ENCODE peak calls at places on chromosomes 11 and 22, in eight cellular contexts. One of them, this sample, is unnamed.

GRCh38 chr22:44330727-44331660 is 18.2 kb upstream of the SHISAL1 start:
- DNase-seq in upper lobe of right lung: no peak
- DNase-seq in heart right ventricle: no peak
- DNase-seq in Caco-2: no peak
- DNase-seq in HAP-1: no peak
- DNase-seq in lower lobe of right lung: no peak
- DNase-seq in right cardiac atrium: no peak
- DNase-seq in colonic mucosa: no peak
- DNase-seq in this sample: no peak

GRCh38 chr11:64095286-64095825 is 59.6 kb downstream of the FLRT1 start:
- DNase-seq in upper lobe of right lung: no peak
- DNase-seq in heart right ventricle: no peak
- DNase-seq in Caco-2: no peak
- DNase-seq in HAP-1: no peak
- DNase-seq in lower lobe of right lung: no peak
- DNase-seq in right cardiac atrium: no peak
- DNase-seq in colonic mucosa: no peak
- DNase-seq in this sample: no peak

GRCh38 chr11:66614073-66614472 is 2.4 kb upstream of the RBM14 start:
- DNase-seq in upper lobe of right lung: no peak
- DNase-seq in heart right ventricle: no peak
- DNase-seq in Caco-2: no peak
- DNase-seq in HAP-1: no peak
- DNase-seq in lower lobe of right lung: no peak
- DNase-seq in right cardiac atrium: no peak
- DNase-seq in colonic mucosa: no peak
- DNase-seq in this sample: no peak

GRCh38 chr11:44033856-44034255 is 13.9 kb upstream of the ACCSL start:
- DNase-seq in upper lobe of right lung: no peak
- DNase-seq in heart right ventricle: no peak
- DNase-seq in Caco-2: no peak
- DNase-seq in HAP-1: no peak
- DNase-seq in lower lobe of right lung: no peak
- DNase-seq in right cardiac atrium: no peak
- DNase-seq in colonic mucosa: no peak
- DNase-seq in this sample: no peak

GRCh38 chr11:34264266-34265110 is 93.3 kb downstream of the ABTB2 start:
- DNase-seq in upper lobe of right lung: no peak
- DNase-seq in heart right ventricle: no peak
- DNase-seq in Caco-2: no peak
- DNase-seq in HAP-1: no peak
- DNase-seq in lower lobe of right lung: no peak
- DNase-seq in right cardiac atrium: no peak
- DNase-seq in colonic mucosa: no peak
- DNase-seq in this sample: no peak

GRCh38 chr22:34972498-34972897 is 93.5 kb upstream of the ISX start:
- DNase-seq in upper lobe of right lung: no peak
- DNase-seq in heart right ventricle: no peak
- DNase-seq in Caco-2: no peak
- DNase-seq in HAP-1: no peak
- DNase-seq in lower lobe of right lung: no peak
- DNase-seq in right cardiac atrium: no peak
- DNase-seq in colonic mucosa: no peak
- DNase-seq in this sample: no peak

GRCh38 chr22:24550028-24550901 is 4.7 kb downstream of the GUCD1 start:
- DNase-seq in upper lobe of right lung: no peak
- DNase-seq in heart right ventricle: no peak
- DNase-seq in Caco-2: peak; percentile 72
- DNase-seq in HAP-1: no peak
- DNase-seq in lower lobe of right lung: no peak
- DNase-seq in right cardiac atrium: no peak
- DNase-seq in colonic mucosa: peak; percentile 76
- DNase-seq in this sample: no peak

GRCh38 chr11:101860694-101861371 is 54.0 kb upstream of the CEP126 start:
- DNase-seq in upper lobe of right lung: peak; percentile 56
- DNase-seq in heart right ventricle: no peak
- DNase-seq in Caco-2: peak; percentile 73
- DNase-seq in HAP-1: peak; percentile 57
- DNase-seq in lower lobe of right lung: no peak
- DNase-seq in right cardiac atrium: peak; percentile 52
- DNase-seq in colonic mucosa: peak; percentile 44
- DNase-seq in this sample: no peak

GRCh38 chr11:2760196-2760871 is 60.5 kb upstream of the KCNQ1OT1 start:
- DNase-seq in upper lobe of right lung: peak; percentile 59
- DNase-seq in heart right ventricle: no peak
- DNase-seq in Caco-2: peak; percentile 15
- DNase-seq in HAP-1: no peak
- DNase-seq in lower lobe of right lung: peak; percentile 35
- DNase-seq in right cardiac atrium: no peak
- DNase-seq in colonic mucosa: peak; percentile 5
- DNase-seq in this sample: peak; percentile 21

GRCh38 chr11:107018274-107018901 is at the start of gene GUCY1A2:
- DNase-seq in upper lobe of right lung: no peak
- DNase-seq in heart right ventricle: peak; percentile 28
- DNase-seq in Caco-2: no peak
- DNase-seq in HAP-1: no peak
- DNase-seq in lower lobe of right lung: peak; percentile 42
- DNase-seq in right cardiac atrium: peak; percentile 69
- DNase-seq in colonic mucosa: no peak
- DNase-seq in this sample: peak; percentile 34

GRCh38 chr22:37443086-37443485 is 15.8 kb upstream of the ELFN2 start:
- DNase-seq in upper lobe of right lung: no peak
- DNase-seq in heart right ventricle: no peak
- DNase-seq in Caco-2: no peak
- DNase-seq in HAP-1: no peak
- DNase-seq in lower lobe of right lung: no peak
- DNase-seq in right cardiac atrium: no peak
- DNase-seq in colonic mucosa: no peak
- DNase-seq in this sample: peak; percentile 28

GRCh38 chr11:117192401-117192875 is 6.7 kb upstream of the TAGLN start:
- DNase-seq in upper lobe of right lung: no peak
- DNase-seq in heart right ventricle: no peak
- DNase-seq in Caco-2: no peak
- DNase-seq in HAP-1: no peak
- DNase-seq in lower lobe of right lung: peak; percentile 37
- DNase-seq in right cardiac atrium: no peak
- DNase-seq in colonic mucosa: no peak
- DNase-seq in this sample: peak; percentile 31

GRCh38 chr11:132060546-132060945 is 690.1 kb downstream of the NTM start:
- DNase-seq in upper lobe of right lung: no peak
- DNase-seq in heart right ventricle: no peak
- DNase-seq in Caco-2: no peak
- DNase-seq in HAP-1: no peak
- DNase-seq in lower lobe of right lung: no peak
- DNase-seq in right cardiac atrium: no peak
- DNase-seq in colonic mucosa: no peak
- DNase-seq in this sample: no peak

GRCh38 chr11:110339456-110339855 is 43.0 kb upstream of the RDX start:
- DNase-seq in upper lobe of right lung: no peak
- DNase-seq in heart right ventricle: no peak
- DNase-seq in Caco-2: no peak
- DNase-seq in HAP-1: no peak
- DNase-seq in lower lobe of right lung: no peak
- DNase-seq in right cardiac atrium: no peak
- DNase-seq in colonic mucosa: no peak
- DNase-seq in this sample: no peak

GRCh38 chr11:131389582-131389981 is 19.2 kb downstream of the NTM start:
- DNase-seq in upper lobe of right lung: no peak
- DNase-seq in heart right ventricle: no peak
- DNase-seq in Caco-2: no peak
- DNase-seq in HAP-1: no peak
- DNase-seq in lower lobe of right lung: no peak
- DNase-seq in right cardiac atrium: no peak
- DNase-seq in colonic mucosa: no peak
- DNase-seq in this sample: no peak

GRCh38 chr11:124240621-124241397 is at the start of gene OR8G1:
- DNase-seq in upper lobe of right lung: no peak
- DNase-seq in heart right ventricle: no peak
- DNase-seq in Caco-2: no peak
- DNase-seq in HAP-1: no peak
- DNase-seq in lower lobe of right lung: no peak
- DNase-seq in right cardiac atrium: no peak
- DNase-seq in colonic mucosa: no peak
- DNase-seq in this sample: no peak

GRCh38 chr11:110199184-110199981 is 97.0 kb downstream of the RDX start:
- DNase-seq in upper lobe of right lung: no peak
- DNase-seq in heart right ventricle: no peak
- DNase-seq in Caco-2: no peak
- DNase-seq in HAP-1: peak; percentile 80
- DNase-seq in lower lobe of right lung: no peak
- DNase-seq in right cardiac atrium: no peak
- DNase-seq in colonic mucosa: no peak
- DNase-seq in this sample: peak; percentile 42

GRCh38 chr11:75454987-75455386 is 22.0 kb upstream of the KLHL35 start:
- DNase-seq in upper lobe of right lung: no peak
- DNase-seq in heart right ventricle: no peak
- DNase-seq in Caco-2: no peak
- DNase-seq in HAP-1: no peak
- DNase-seq in lower lobe of right lung: no peak
- DNase-seq in right cardiac atrium: peak; percentile 21
- DNase-seq in colonic mucosa: no peak
- DNase-seq in this sample: peak; percentile 29

GRCh38 chr11:16902182-16902581 is 112.0 kb downstream of the PLEKHA7 start:
- DNase-seq in upper lobe of right lung: no peak
- DNase-seq in heart right ventricle: no peak
- DNase-seq in Caco-2: no peak
- DNase-seq in HAP-1: no peak
- DNase-seq in lower lobe of right lung: no peak
- DNase-seq in right cardiac atrium: no peak
- DNase-seq in colonic mucosa: no peak
- DNase-seq in this sample: no peak

GRCh38 chr22:24807284-24807950 is 1.4 kb downstream of the SGSM1 start:
- DNase-seq in upper lobe of right lung: no peak
- DNase-seq in heart right ventricle: peak; percentile 29
- DNase-seq in Caco-2: no peak
- DNase-seq in HAP-1: no peak
- DNase-seq in lower lobe of right lung: no peak
- DNase-seq in right cardiac atrium: peak; percentile 83
- DNase-seq in colonic mucosa: no peak
- DNase-seq in this sample: no peak

GRCh38 chr11:87437844-87438223 is 400.1 kb downstream of the TMEM135 start:
- DNase-seq in upper lobe of right lung: no peak
- DNase-seq in heart right ventricle: no peak
- DNase-seq in Caco-2: no peak
- DNase-seq in HAP-1: no peak
- DNase-seq in lower lobe of right lung: no peak
- DNase-seq in right cardiac atrium: no peak
- DNase-seq in colonic mucosa: no peak
- DNase-seq in this sample: no peak

GRCh38 chr11:46914910-46915309 is 3.4 kb downstream of the LRP4 start:
- DNase-seq in upper lobe of right lung: no peak
- DNase-seq in heart right ventricle: no peak
- DNase-seq in Caco-2: no peak
- DNase-seq in HAP-1: no peak
- DNase-seq in lower lobe of right lung: no peak
- DNase-seq in right cardiac atrium: no peak
- DNase-seq in colonic mucosa: no peak
- DNase-seq in this sample: no peak
- H3K4me1 ChIP-seq in upper lobe of right lung: peaks cover 18% of the 10 kb centered on the region
- H3K4me1 ChIP-seq in heart right ventricle: peaks cover 20% of the 10 kb centered on the region
- H3K4me1 ChIP-seq in Caco-2: peaks cover 11% of the 10 kb centered on the region
- H3K4me1 ChIP-seq in HAP-1: peaks cover 23% of the 10 kb centered on the region
- H3K4me1 ChIP-seq in lower lobe of right lung: peaks cover 28% of the 10 kb centered on the region
- H3K4me1 ChIP-seq in right cardiac atrium: peaks cover 2% of the 10 kb centered on the region
- H3K4me1 ChIP-seq in colonic mucosa: no peaks in the 10 kb centered on the region
- H3K4me1 ChIP-seq in this sample: peaks cover 7% of the 10 kb centered on the region

DNA sequence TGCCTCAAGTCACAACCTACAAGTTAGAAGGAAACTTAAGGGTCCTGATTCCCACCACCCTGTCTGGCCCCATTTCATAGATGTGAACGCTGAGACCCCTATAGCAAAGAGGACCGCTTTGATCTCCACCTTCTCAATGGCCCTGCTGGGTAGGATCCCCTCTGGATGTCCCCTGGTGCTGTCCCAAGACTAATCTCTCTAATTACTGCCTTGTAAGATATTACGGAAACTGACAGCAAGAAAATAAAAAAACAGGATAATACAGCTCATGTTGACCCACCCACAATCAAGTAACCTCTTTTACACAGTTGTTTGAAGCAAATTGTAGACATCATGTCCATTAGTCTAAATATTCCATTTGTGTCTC is 20.9 kb downstream of the IGLL5 start:
- DNase-seq in upper lobe of right lung: no peak
- DNase-seq in heart right ventricle: no peak
- DNase-seq in Caco-2: no peak
- DNase-seq in HAP-1: no peak
- DNase-seq in lower lobe of right lung: no peak
- DNase-seq in right cardiac atrium: no peak
- DNase-seq in colonic mucosa: no peak
- DNase-seq in this sample: no peak
- H3K4me1 ChIP-seq in upper lobe of right lung: no peaks in the 10 kb centered on the region
- H3K4me1 ChIP-seq in heart right ventricle: no peaks in the 10 kb centered on the region
- H3K4me1 ChIP-seq in Caco-2: no peaks in the 10 kb centered on the region
- H3K4me1 ChIP-seq in HAP-1: no peaks in the 10 kb centered on the region
- H3K4me1 ChIP-seq in lower lobe of right lung: no peaks in the 10 kb centered on the region
- H3K4me1 ChIP-seq in right cardiac atrium: no peaks in the 10 kb centered on the region
- H3K4me1 ChIP-seq in colonic mucosa: no peaks in the 10 kb centered on the region
- H3K4me1 ChIP-seq in this sample: no peaks in the 10 kb centered on the region

GRCh38 chr22:45531944-45532631 is 29.4 kb downstream of the FBLN1 start:
- DNase-seq in upper lobe of right lung: no peak
- DNase-seq in heart right ventricle: no peak
- DNase-seq in Caco-2: no peak
- DNase-seq in HAP-1: peak; percentile 71
- DNase-seq in lower lobe of right lung: no peak
- DNase-seq in right cardiac atrium: peak; percentile 35
- DNase-seq in colonic mucosa: no peak
- DNase-seq in this sample: no peak
- H3K4me1 ChIP-seq in upper lobe of right lung: peaks cover 12% of the 10 kb centered on the region
- H3K4me1 ChIP-seq in heart right ventricle: no peaks in the 10 kb centered on the region
- H3K4me1 ChIP-seq in Caco-2: no peaks in the 10 kb centered on the region
- H3K4me1 ChIP-seq in HAP-1: peaks cover 15% of the 10 kb centered on the region
- H3K4me1 ChIP-seq in lower lobe of right lung: peaks cover 23% of the 10 kb centered on the region
- H3K4me1 ChIP-seq in right cardiac atrium: peaks cover 3% of the 10 kb centered on the region
- H3K4me1 ChIP-seq in colonic mucosa: no peaks in the 10 kb centered on the region
- H3K4me1 ChIP-seq in this sample: no peaks in the 10 kb centered on the region

DNA sequence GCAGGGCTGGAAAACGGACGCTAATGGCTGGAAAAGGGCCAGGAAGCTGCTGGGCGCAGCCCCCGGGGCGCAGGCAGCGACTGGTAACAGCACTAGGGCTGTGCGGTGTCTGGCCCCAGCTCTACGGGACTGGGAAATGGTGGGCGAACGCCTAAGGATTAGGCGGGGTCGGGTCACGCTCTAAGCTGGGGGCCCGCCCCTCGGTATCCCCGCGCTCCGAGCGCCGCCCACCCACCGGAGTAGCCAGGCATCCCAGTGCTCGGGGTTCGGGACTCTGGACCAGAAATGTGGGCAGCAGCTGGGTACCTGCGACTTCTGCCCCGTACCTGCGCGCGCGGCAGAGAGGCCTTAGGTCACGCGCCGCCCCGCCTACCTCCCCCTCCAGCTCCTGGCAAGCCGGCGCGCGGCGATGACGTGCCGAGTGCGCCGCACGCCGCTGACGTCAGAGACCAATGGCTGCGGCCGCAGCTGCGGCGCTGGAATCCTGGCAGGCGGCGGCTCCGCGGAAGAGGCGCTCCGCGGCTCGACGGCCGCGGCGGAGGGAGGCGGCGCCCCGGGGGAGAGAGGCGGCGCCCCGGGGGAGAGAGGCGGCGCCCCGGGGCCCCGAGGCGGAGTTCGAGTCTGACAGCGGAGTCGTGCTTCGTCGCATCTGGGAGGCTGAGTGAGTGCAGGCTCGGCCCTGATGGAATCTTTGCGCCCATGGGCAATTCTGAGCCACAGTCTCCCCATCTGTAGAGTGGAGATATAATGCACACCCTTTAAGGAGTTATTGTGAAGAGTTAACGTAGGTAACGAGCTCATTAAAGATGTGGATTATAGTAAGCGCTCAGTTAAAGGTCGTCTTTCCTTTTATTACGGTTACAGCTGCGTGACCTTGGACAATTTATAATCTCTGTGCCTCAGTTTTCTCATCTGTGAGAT is at the start of the genes HPS4 and SRRD:
- DNase-seq in upper lobe of right lung: peak; percentile 96
- DNase-seq in heart right ventricle: peak; percentile 91
- DNase-seq in Caco-2: peak; percentile 89
- DNase-seq in HAP-1: peak; percentile 81
- DNase-seq in lower lobe of right lung: peak; percentile 94
- DNase-seq in right cardiac atrium: peak; percentile 96
- DNase-seq in colonic mucosa: peak; percentile 89
- DNase-seq in this sample: peak; percentile 90
- H3K4me1 ChIP-seq in upper lobe of right lung: peaks cover 58% of the 10 kb centered on the region
- H3K4me1 ChIP-seq in heart right ventricle: peaks cover 51% of the 10 kb centered on the region
- H3K4me1 ChIP-seq in Caco-2: peaks cover 12% of the 10 kb centered on the region
- H3K4me1 ChIP-seq in HAP-1: peaks cover 48% of the 10 kb centered on the region
- H3K4me1 ChIP-seq in lower lobe of right lung: peaks cover 67% of the 10 kb centered on the region
- H3K4me1 ChIP-seq in right cardiac atrium: peaks cover 4% of the 10 kb centered on the region
- H3K4me1 ChIP-seq in colonic mucosa: peaks cover 9% of the 10 kb centered on the region
- H3K4me1 ChIP-seq in this sample: peaks cover 20% of the 10 kb centered on the region

This sample was measured in left lung.